ENCODE peak calls at places on chromosome 21, in six cellular contexts. H is activated T-helper 2 cell treated with anti-CD3 and anti-CD28 coated beads, Interferon-gamma antibody, Interleukin-2, Interleukin-4, amounts not matched to agents 10 μg/mL and 5 μg/mL and 100 μg/mL, durations not matched to agents 14 hours and 24 hours and 36 hours; P is left ventricle myocardium inferior; A is activated CD8-positive, alpha-beta memory T cell treated with anti-CD3 and anti-CD28 coated beads for 24 hours; V is uterus; W is Daoy. Q is an unnamed sample.

GRCh38 chr21:36235058-36235582 is 78.5 kb downstream of the DOP1B start:
- DNase-seq in H (no peak), P (no peak), A (no peak), V (no peak), W (no peak), Q (no peak)

GRCh38 chr21:34877485-34878128 is 171.5 kb downstream of the RUNX1 start:
- DNase-seq in H (no peak), P (no peak), A (peak), V (no peak), W (no peak), Q (no peak)

GRCh38 chr21:29075706-29076447 is 2.4 kb upstream of the CCT8 start:
- DNase-seq in H (no peak), P (no peak), A (no peak), V (no peak), W (peak), Q (no peak)

GRCh38 chr21:31974454-31974985 is 101.7 kb downstream of the HUNK start:
- DNase-seq in H (peak), P (no peak), A (peak), V (no peak), W (peak), Q (no peak)

GRCh38 chr21:34883501-34884271 is 165.4 kb downstream of the RUNX1 start:
- DNase-seq in H (no peak), P (no peak), A (no peak), V (no peak), W (no peak), Q (no peak)

GRCh38 chr21:42312626-42313104 is 2.5 kb downstream of the TFF3 start:
- DNase-seq in H (no peak), P (no peak), A (peak), V (no peak), W (no peak), Q (no peak)

GRCh38 chr21:42567181-42567560 is 53.5 kb downstream of the SLC37A1 start:
- DNase-seq in H (no peak), P (no peak), A (no peak), V (no peak), W (no peak), Q (no peak)

GRCh38 chr21:38804617-38805281 is 980 bp upstream of the ETS2 start:
- DNase-seq in H (no peak), P (peak), A (peak), V (peak), W (peak), Q (peak)

GRCh38 chr21:33266784-33267135 is 593 bp downstream of the IL10RB start:
- DNase-seq in H (no peak), P (peak), A (peak), V (no peak), W (peak), Q (no peak)

GRCh38 chr21:41258617-41259016 is 58.0 kb upstream of the FAM3B start:
- DNase-seq in H (no peak), P (no peak), A (no peak), V (no peak), W (no peak), Q (no peak)

GRCh38 chr21:14675774-14676530 is 129.8 kb upstream of the SAMSN1 start:
- DNase-seq in H (no peak), P (no peak), A (no peak), V (no peak), W (no peak), Q (peak)

Q was measured in SK-N-DZ.